ENCODE peak calls at places on chromosomes 12 and 14, in four cellular contexts. S is RWPE1, A is H7, M is NCI-H187 treated with DMSO at 0.1 percent for 48 hours. D is an unnamed sample.

GRCh38 chr12:57456145-57456700 is 1.1 kb downstream of the INHBE start:
- DNase-seq in S (no peak), A (peak), M (no peak), D (peak)

GRCh38 chr14:45946251-45946650 is 693.2 kb upstream of the MIS18BP1 start:
- DNase-seq in S (no peak), A (no peak), M (no peak), D (no peak)

GRCh38 chr12:102634216-102634615 is 153.9 kb upstream of the IGF1 start:
- DNase-seq in S (no peak), A (no peak), M (no peak), D (peak)

GRCh38 chr14:56210570-56210969 is 92.4 kb downstream of the PELI2 start:
- DNase-seq in S (no peak), A (no peak), M (no peak), D (no peak)

GRCh38 chr12:122303068-122303467 is 36.8 kb upstream of the VPS33A start:
- DNase-seq in S (no peak), A (no peak), M (no peak), D (no peak)

GRCh38 chr12:63937381-63938168 is 93.1 kb downstream of the SRGAP1 start:
- DNase-seq in S (no peak), A (no peak), M (no peak), D (no peak)

GRCh38 chr12:24560192-24560591 is 388.7 kb downstream of the BCAT1 start:
- DNase-seq in S (no peak), A (no peak), M (no peak), D (no peak)

GRCh38 chr14:69763761-69764510 is 3.0 kb upstream of the SRSF5 start:
- DNase-seq in S (no peak), A (no peak), M (no peak), D (no peak)

GRCh38 chr12:4307593-4308333 is 13.2 kb upstream of the TIGAR start:
- DNase-seq in S (peak), A (peak), M (no peak), D (peak)

GRCh38 chr12:120225852-120226640 is 25.1 kb upstream of the RPLP0 start:
- DNase-seq in S (no peak), A (peak), M (no peak), D (no peak)

GRCh38 chr12:117966511-117966910 is 2.3 kb downstream of the KSR2 start:
- DNase-seq in S (no peak), A (no peak), M (no peak), D (no peak)

GRCh38 chr12:108768591-108769500 is 37.5 kb upstream of the CORO1C start:
- DNase-seq in S (peak), A (peak), M (no peak), D (no peak)

GRCh38 chr12:89648211-89648930 is 60.3 kb downstream of the ATP2B1 start:
- DNase-seq in S (peak), A (peak), M (no peak), D (peak)

GRCh38 chr12:109710747-109711595 is 2.7 kb upstream of the FAM222A start:
- DNase-seq in S (no peak), A (no peak), M (no peak), D (no peak)

GRCh38 chr12:29113101-29113500 is 36.0 kb upstream of the FAR2 start:
- DNase-seq in S (peak), A (no peak), M (no peak), D (no peak)